ENCODE peak calls at places on chromosomes 6 and 20, in four cellular contexts. One of them, this sample, is unnamed.

GRCh38 chr20:34215711-34216381 is 25.4 kb upstream of the ASIP start:
- DNase-seq in right lobe of liver: peak
- DNase-seq in fibroblast of lung: peak
- DNase-seq in GM23338: peak
- DNase-seq in this sample: peak

GRCh38 chr20:49270736-49271135 is 7.1 kb downstream of the ZNFX1 start:
- DNase-seq in right lobe of liver: no peak
- DNase-seq in fibroblast of lung: no peak
- DNase-seq in GM23338: no peak
- DNase-seq in this sample: no peak

GRCh38 chr6:137933696-137934095 is 66.6 kb downstream of the TNFAIP3 start:
- DNase-seq in GM23338: no peak
- DNase-seq in fibroblast of lung: peak
- DNase-seq in right lobe of liver: no peak
- DNase-seq in this sample: no peak

GRCh38 chr6:129440691-129441090 is 269.3 kb downstream of the ARHGAP18 start:
- DNase-seq in fibroblast of lung: peak
- DNase-seq in GM23338: peak
- DNase-seq in right lobe of liver: no peak
- DNase-seq in this sample: no peak

GRCh38 chr6:34511923-34512737 is 44.0 kb downstream of the SPDEF start:
- DNase-seq in GM23338: no peak
- DNase-seq in right lobe of liver: peak
- DNase-seq in fibroblast of lung: no peak
- DNase-seq in this sample: no peak

GRCh38 chr6:37630281-37630799 is 67.3 kb downstream of the MDGA1 start:
- DNase-seq in GM23338: no peak
- DNase-seq in fibroblast of lung: peak
- DNase-seq in right lobe of liver: no peak
- DNase-seq in this sample: no peak

GRCh38 chr6:15350386-15351083 is 104.7 kb downstream of the JARID2 start:
- DNase-seq in right lobe of liver: no peak
- DNase-seq in fibroblast of lung: no peak
- DNase-seq in GM23338: no peak
- DNase-seq in this sample: no peak

GRCh38 chr6:137808191-137808590 is 58.9 kb upstream of the TNFAIP3 start:
- DNase-seq in right lobe of liver: no peak
- DNase-seq in GM23338: no peak
- DNase-seq in fibroblast of lung: peak
- DNase-seq in this sample: no peak

GRCh38 chr6:41728073-41728936 is 7.1 kb downstream of the TFEB start:
- DNase-seq in GM23338: no peak
- DNase-seq in right lobe of liver: no peak
- DNase-seq in fibroblast of lung: no peak
- DNase-seq in this sample: no peak

GRCh38 chr20:23245553-23246128 is 105.0 kb upstream of the NXT1 start:
- DNase-seq in fibroblast of lung: peak
- DNase-seq in GM23338: peak
- DNase-seq in right lobe of liver: peak
- DNase-seq in this sample: peak

GRCh38 chr6:20377623-20378265 is 23.9 kb upstream of the E2F3 start:
- DNase-seq in fibroblast of lung: peak
- DNase-seq in GM23338: no peak
- DNase-seq in right lobe of liver: no peak
- DNase-seq in this sample: no peak

DNA sequence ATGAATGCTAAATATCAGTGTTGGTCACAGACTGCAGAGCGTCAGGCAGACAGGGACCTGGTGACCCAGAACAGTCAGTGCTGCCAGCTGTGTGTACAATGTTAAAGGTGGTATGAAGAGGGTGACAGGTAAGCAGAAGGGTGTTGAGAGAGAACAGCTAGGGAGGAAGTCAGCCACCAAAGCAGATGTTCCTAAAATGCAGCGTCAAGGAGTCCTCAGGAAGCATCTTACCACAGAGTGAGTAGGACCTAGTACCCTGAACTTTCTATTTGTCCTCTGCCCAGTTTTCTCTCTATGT is 14.2 kb downstream of the STMND1 start:
- DNase-seq in GM23338: no peak
- DNase-seq in right lobe of liver: no peak
- DNase-seq in fibroblast of lung: no peak
- DNase-seq in this sample: no peak
- H3K27ac ChIP-seq in GM23338: no peak
- H3K27ac ChIP-seq in right lobe of liver: no peak
- H3K27ac ChIP-seq in fibroblast of lung: peak
- H3K27ac ChIP-seq in this sample: no peak

GRCh38 chr6:127516676-127517273 is 2.4 kb downstream of the MTCL3 start:
- DNase-seq in right lobe of liver: no peak
- DNase-seq in GM23338: peak
- DNase-seq in fibroblast of lung: peak
- DNase-seq in this sample: no peak

GRCh38 chr6:127515234-127515793 is 3.8 kb downstream of the MTCL3 start:
- DNase-seq in GM23338: peak
- DNase-seq in fibroblast of lung: peak
- DNase-seq in right lobe of liver: no peak
- DNase-seq in this sample: no peak

GRCh38 chr6:127513425-127513824 is 5.7 kb downstream of the MTCL3 start:
- DNase-seq in fibroblast of lung: no peak
- DNase-seq in GM23338: no peak
- DNase-seq in right lobe of liver: no peak
- DNase-seq in this sample: no peak

GRCh38 chr6:127515794-127516675 is 3.1 kb downstream of the MTCL3 start:
- DNase-seq in GM23338: peak
- DNase-seq in fibroblast of lung: peak
- DNase-seq in right lobe of liver: peak
- DNase-seq in this sample: no peak

GRCh38 chr6:127514396-127515227 is 4.5 kb downstream of the MTCL3 start:
- DNase-seq in GM23338: peak
- DNase-seq in right lobe of liver: no peak
- DNase-seq in fibroblast of lung: peak
- DNase-seq in this sample: no peak
- H3K4me3 ChIP-seq in GM23338: peak
- H3K4me3 ChIP-seq in right lobe of liver: peak
- H3K4me3 ChIP-seq in fibroblast of lung: peak
- H3K4me3 ChIP-seq in this sample: peak

DNA sequence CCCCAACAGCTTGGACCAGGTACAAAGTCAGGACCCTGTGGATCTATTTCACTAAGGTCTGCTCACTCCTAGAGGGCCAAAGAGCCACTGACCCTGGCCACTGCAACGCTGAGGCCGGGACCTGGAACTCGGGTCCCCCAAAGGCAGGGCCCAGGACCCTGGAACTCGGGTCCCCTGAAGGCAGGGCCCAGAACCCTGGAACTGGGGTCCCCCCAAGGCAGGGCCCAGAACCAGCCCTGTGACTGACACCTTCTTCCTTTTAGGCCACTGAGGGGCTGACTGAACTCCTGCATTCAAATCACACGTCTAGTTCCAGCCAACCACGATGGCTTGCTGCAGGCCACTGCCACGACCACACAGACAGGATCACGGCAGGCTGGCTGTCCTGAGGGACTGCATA is 9.4 kb downstream of the TCFL5 start:
- DNase-seq in fibroblast of lung: no peak
- DNase-seq in GM23338: no peak
- DNase-seq in right lobe of liver: no peak
- DNase-seq in this sample: no peak
- H3K27ac ChIP-seq in fibroblast of lung: no peak
- H3K27ac ChIP-seq in GM23338: no peak
- H3K27ac ChIP-seq in right lobe of liver: no peak
- H3K27ac ChIP-seq in this sample: no peak

DNA sequence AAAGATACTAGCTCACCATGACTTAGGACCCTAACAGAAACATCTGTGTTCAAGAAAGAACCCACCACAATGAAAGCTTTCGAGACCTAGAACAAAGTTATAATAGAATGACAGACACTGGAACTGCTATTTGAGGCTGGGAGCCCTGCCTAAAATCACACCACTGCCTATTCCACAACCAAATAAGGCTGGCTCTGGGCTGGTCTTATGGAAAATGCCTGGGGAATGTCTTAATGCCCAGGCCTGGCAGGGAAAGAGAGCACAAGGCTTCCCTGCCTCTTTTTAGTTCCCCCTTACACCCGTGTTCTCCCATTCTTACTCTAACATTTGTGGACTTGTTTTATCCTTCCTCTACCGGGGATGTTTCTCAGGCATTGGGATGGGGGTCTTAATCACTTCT is 5.6 kb upstream of the METTL24 start:
- DNase-seq in GM23338: no peak
- DNase-seq in fibroblast of lung: no peak
- DNase-seq in right lobe of liver: no peak
- DNase-seq in this sample: no peak
- H3K4me3 ChIP-seq in GM23338: no peak
- H3K4me3 ChIP-seq in fibroblast of lung: no peak
- H3K4me3 ChIP-seq in right lobe of liver: no peak
- H3K4me3 ChIP-seq in this sample: no peak

GRCh38 chr20:44571367-44571766 is 11.0 kb upstream of the PKIG start:
- DNase-seq in GM23338: no peak
- DNase-seq in fibroblast of lung: no peak
- DNase-seq in right lobe of liver: no peak
- DNase-seq in this sample: no peak
- H3K27ac ChIP-seq in GM23338: no peak
- H3K27ac ChIP-seq in fibroblast of lung: no peak
- H3K27ac ChIP-seq in right lobe of liver: no peak
- H3K27ac ChIP-seq in this sample: no peak

GRCh38 chr6:14120556-14120955 is 3.0 kb downstream of the CD83 start:
- DNase-seq in GM23338: no peak
- DNase-seq in right lobe of liver: no peak
- DNase-seq in fibroblast of lung: no peak
- DNase-seq in this sample: no peak

GRCh38 chr6:14118444-14118843 is 872 bp downstream of the CD83 start:
- DNase-seq in GM23338: no peak
- DNase-seq in fibroblast of lung: no peak
- DNase-seq in right lobe of liver: no peak
- DNase-seq in this sample: no peak

GRCh38 chr6:14118091-14118439 is 493 bp downstream of the CD83 start:
- DNase-seq in GM23338: no peak
- DNase-seq in fibroblast of lung: no peak
- DNase-seq in right lobe of liver: no peak
- DNase-seq in this sample: no peak

GRCh38 chr6:14121936-14122344 is 4.4 kb downstream of the CD83 start:
- DNase-seq in GM23338: no peak
- DNase-seq in right lobe of liver: no peak
- DNase-seq in fibroblast of lung: no peak
- DNase-seq in this sample: no peak

DNA sequence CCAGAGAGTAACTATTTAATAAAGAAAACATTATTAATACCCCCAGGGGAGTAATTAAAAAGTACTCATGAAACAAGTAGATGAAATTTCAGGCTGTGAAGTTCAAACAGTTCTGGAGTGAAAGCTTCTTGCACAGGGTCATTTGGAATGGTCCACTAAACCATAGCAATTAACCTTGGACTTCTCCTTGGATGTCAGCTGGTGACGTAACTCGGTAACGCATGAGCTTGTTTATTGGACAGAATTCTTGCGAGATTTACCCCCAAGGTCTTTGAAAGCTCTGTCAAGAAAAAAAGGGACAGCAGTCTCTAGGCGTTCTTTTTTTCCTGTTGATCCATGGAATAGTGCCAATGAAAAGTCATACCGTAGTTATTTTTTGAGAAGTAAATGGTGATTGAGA is 2.2 kb downstream of the CD83 start:
- DNase-seq in fibroblast of lung: peak
- DNase-seq in GM23338: no peak
- DNase-seq in right lobe of liver: no peak
- DNase-seq in this sample: no peak
- H3K4me3 ChIP-seq in fibroblast of lung: no peak
- H3K4me3 ChIP-seq in GM23338: no peak
- H3K4me3 ChIP-seq in right lobe of liver: no peak
- H3K4me3 ChIP-seq in this sample: no peak

This sample was measured in coronary artery.